ENCODE peak calls at places on chromosomes 5 and 9, in five cellular contexts. A, U, X, F and D are unnamed samples.

GRCh38 chr5:137497396-137498290 is 1.5 kb downstream of the SPOCK1 start:
- DNase-seq in A (no peak), U (no peak), X (no peak), F (peak; percentile 47), D (no peak)

GRCh38 chr9:98222885-98223640 is 30.6 kb upstream of the CORO2A start:
- DNase-seq in A (no peak), U (peak; percentile 98), X (peak; percentile 72), F (no peak), D (peak; percentile 56)

GRCh38 chr5:65434122-65434521 is 47.6 kb downstream of the ADAMTS6 start:
- DNase-seq in A (no peak), U (no peak), X (no peak), F (no peak), D (no peak)

GRCh38 chr9:133978226-133979123 is 13.6 kb downstream of the VAV2 start:
- DNase-seq in A (no peak), U (no peak), X (no peak), F (peak; percentile 19), D (no peak)

GRCh38 chr9:111102793-111103474 is 64.7 kb upstream of the LPAR1 start:
- DNase-seq in A (no peak), U (no peak), X (no peak), F (no peak), D (no peak)

GRCh38 chr9:69936427-69936826 is 107.2 kb upstream of the MAMDC2 start:
- DNase-seq in A (no peak), U (peak; percentile 76), X (no peak), F (no peak), D (no peak)

GRCh38 chr9:131296452-131296851 is 6.9 kb downstream of the PLPP7 start:
- DNase-seq in A (no peak), U (no peak), X (no peak), F (no peak), D (no peak)

GRCh38 chr5:586751-587285 is 25.3 kb upstream of the CEP72 start:
- DNase-seq in A (no peak), U (no peak), X (peak; percentile 55), F (peak; percentile 38), D (peak; percentile 67)

GRCh38 chr5:31763399-31763798 is 124.5 kb downstream of the PDZD2 start:
- DNase-seq in A (no peak), U (no peak), X (no peak), F (no peak), D (no peak)

GRCh38 chr9:36142510-36143161 is 6.1 kb downstream of the GLIPR2 start:
- DNase-seq in A (no peak), U (no peak), X (no peak), F (no peak), D (no peak)

GRCh38 chr9:18821794-18822193 is 211.2 kb downstream of the SAXO1 start:
- DNase-seq in A (no peak), U (no peak), X (no peak), F (no peak), D (no peak)

GRCh38 chr5:76954383-76954763 is 1.5 kb downstream of the CRHBP start:
- DNase-seq in A (no peak), U (no peak), X (no peak), F (no peak), D (no peak)

GRCh38 chr5:94969174-94969573 is 315.7 kb downstream of the MCTP1 start:
- DNase-seq in A (peak; percentile 33), U (peak; percentile 15), X (no peak), F (no peak), D (no peak)

GRCh38 chr9:88187631-88188030 is 49.4 kb upstream of the SPATA31C2 start:
- DNase-seq in A (no peak), U (no peak), X (no peak), F (no peak), D (no peak)

GRCh38 chr9:98362624-98363023 is 107.2 kb upstream of the TBC1D2 start:
- DNase-seq in A (no peak), U (no peak), X (no peak), F (no peak), D (no peak)

GRCh38 chr9:16671591-16672137 is 198.8 kb downstream of the BNC2 start:
- DNase-seq in A (peak; percentile 47), U (peak; percentile 70), X (no peak), F (no peak), D (no peak)

GRCh38 chr5:78627766-78628165 is 20.8 kb downstream of the LHFPL2 start:
- DNase-seq in A (no peak), U (peak; percentile 58), X (no peak), F (no peak), D (no peak)

GRCh38 chr9:137664676-137665075 is 45.9 kb downstream of the EHMT1 start:
- DNase-seq in A (no peak), U (no peak), X (peak; percentile 18), F (peak; percentile 28), D (no peak)

GRCh38 chr5:34957299-34957698 is 27.9 kb downstream of the DNAJC21 start:
- DNase-seq in A (no peak), U (no peak), X (no peak), F (no peak), D (no peak)

GRCh38 chr9:84781431-84781830 is 111.9 kb downstream of the NTRK2 start:
- DNase-seq in A (peak; percentile 61), U (peak; percentile 38), X (no peak), F (no peak), D (peak; percentile 28)

GRCh38 chr5:80246995-80247729 is 8.7 kb downstream of the SERINC5 start:
- DNase-seq in A (peak; percentile 41), U (peak; percentile 97), X (peak; percentile 42), F (no peak), D (peak; percentile 79)

GRCh38 chr5:159469496-159470370 is 139.4 kb upstream of the IL12B start:
- DNase-seq in A (peak; percentile 17), U (no peak), X (no peak), F (no peak), D (peak; percentile 17)

GRCh38 chr9:27247756-27248155 is 49.2 kb downstream of the EQTN start:
- DNase-seq in A (peak; percentile 41), U (peak; percentile 73), X (peak; percentile 40), F (no peak), D (peak; percentile 63)

GRCh38 chr5:107425541-107426031 is 245.2 kb downstream of the EFNA5 start:
- DNase-seq in A (no peak), U (peak; percentile 78), X (peak; percentile 35), F (no peak), D (peak; percentile 55)

GRCh38 chr5:176360894-176361436 is 599 bp downstream of the KIAA1191 start:
- DNase-seq in A (peak; percentile 20), U (peak; percentile 11), X (peak; percentile 14), F (no peak), D (peak; percentile 27)

GRCh38 chr5:126680215-126680817 is 79.6 kb downstream of the PHAX start:
- DNase-seq in A (peak; percentile 74), U (peak; percentile 32), X (no peak), F (no peak), D (no peak)

GRCh38 chr9:134131471-134132207 is 4.2 kb upstream of the WDR5 start:
- DNase-seq in A (no peak), U (no peak), X (no peak), F (no peak), D (no peak)

DNA sequence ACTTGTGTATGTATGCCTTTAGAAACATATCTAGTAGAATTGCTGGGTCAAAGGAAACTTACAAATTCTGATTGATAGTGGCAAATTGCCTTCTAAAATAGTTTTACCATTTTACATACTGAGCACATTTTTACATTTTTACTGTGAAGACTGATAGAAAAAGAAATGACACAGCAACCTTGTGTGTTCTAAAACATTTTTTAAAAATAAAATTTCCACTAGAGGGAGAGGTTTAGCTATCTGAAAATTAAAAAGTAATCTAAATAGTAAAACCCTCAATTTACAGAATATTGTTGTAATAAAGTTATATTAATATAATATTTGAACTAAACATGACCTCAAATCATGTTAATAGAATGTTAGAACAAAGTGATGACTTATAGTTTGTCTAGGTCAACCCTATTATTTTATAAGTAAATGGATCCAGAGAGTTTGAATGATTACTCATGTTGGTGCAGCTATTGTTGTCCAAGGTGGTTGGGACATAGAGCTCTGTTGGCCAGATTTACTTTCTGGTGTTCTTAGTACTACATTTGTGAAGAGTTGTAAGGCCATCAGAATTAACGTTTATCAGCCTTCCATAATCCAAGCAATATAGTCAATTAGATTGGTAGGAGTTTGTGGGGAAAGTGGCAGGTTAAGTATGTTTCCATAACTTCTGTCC is 17.2 kb downstream of the CENPP start:
- DNase-seq in A (no peak), U (no peak), X (no peak), F (no peak), D (no peak)
- TF ChIP-seq CTCF in A (no peak), U (no peak), X (peak; percentile 27), F (peak; percentile 26), D (no peak)

DNA sequence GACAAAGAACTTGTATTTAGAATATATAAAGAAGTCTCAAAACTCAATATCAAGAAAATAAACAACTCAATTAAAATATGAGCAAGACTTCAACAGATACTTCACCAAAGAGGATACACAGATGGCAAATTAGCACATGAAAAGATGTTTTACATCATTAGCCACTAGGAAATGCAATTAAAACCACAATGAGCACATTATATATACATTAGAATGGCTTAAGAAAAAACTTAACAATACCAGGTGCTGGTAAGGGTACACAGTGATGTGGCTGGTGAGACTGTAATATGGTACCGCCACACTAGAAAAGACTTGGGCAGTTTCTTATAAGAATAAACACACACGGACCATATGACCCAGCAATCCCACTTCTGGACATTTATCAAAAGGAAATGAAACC is 27.7 kb downstream of the SEMA4D start:
- DNase-seq in A (no peak), U (no peak), X (no peak), F (no peak), D (no peak)
- TF ChIP-seq CTCF in A (no peak), U (no peak), X (no peak), F (no peak), D (no peak)

DNA sequence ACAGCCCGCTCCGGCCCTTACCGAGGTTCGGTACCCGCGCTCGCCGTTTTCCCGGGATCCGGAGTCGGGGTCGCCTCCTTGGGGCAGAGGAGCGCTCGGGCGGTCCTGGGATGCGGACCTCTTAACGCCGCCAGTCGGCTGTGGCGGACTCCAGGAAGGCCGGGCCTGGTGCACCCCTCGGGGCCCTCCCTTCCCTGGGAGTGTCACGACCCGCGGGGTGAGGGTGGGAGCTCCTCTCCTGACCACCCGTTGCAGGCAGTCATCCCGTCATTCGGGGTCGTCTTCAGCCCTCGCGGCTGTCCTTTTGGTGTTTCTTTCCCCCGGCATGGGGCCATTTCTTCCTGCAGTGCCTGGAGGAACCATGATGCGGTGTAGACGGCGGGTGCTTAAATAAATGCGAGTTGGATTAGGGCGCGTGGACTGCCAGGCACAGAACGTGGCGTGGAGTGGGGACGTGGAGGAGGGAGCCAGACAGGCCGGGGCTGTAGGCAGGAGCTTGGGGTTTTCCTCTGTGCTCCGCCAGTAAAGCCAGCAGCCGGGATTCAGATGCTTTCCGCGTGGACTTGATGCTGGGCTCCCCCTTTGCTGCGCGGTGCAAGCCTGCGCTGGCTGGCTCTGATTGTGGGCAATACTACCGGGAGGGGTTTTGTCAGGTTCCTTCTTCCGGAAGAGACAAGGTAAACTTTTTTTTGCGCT is 793 bp downstream of the KDM4C start:
- DNase-seq in A (peak; percentile 80), U (peak; percentile 35), X (peak; percentile 50), F (peak; percentile 76), D (peak; percentile 34)
- TF ChIP-seq CTCF in A (no peak), U (no peak), X (no peak), F (no peak), D (no peak)

GRCh38 chr5:148911386-148911785 is 85.0 kb downstream of the ADRB2 start:
- DNase-seq in A (no peak), U (no peak), X (no peak), F (no peak), D (peak; percentile 14)

GRCh38 chr5:148912146-148912545 is 85.7 kb downstream of the ADRB2 start:
- DNase-seq in A (no peak), U (no peak), X (no peak), F (no peak), D (peak; percentile 23)

GRCh38 chr5:148913493-148913892 is 87.1 kb downstream of the ADRB2 start:
- DNase-seq in A (no peak), U (no peak), X (no peak), F (no peak), D (peak; percentile 14)

GRCh38 chr5:148913985-148914421 is 87.6 kb downstream of the ADRB2 start:
- DNase-seq in A (peak; percentile 7), U (peak; percentile 57), X (no peak), F (no peak), D (peak; percentile 68)

GRCh38 chr5:148912714-148913398 is 86.4 kb downstream of the ADRB2 start:
- DNase-seq in A (no peak), U (peak; percentile 93), X (peak; percentile 82), F (no peak), D (peak; percentile 68)
- TF ChIP-seq CTCF in A (no peak), U (peak; percentile 52), X (peak; percentile 52), F (peak; percentile 29), D (peak; percentile 28)